ENCODE peak calls at places on chromosomes 2 and 18, in six cellular contexts. One of them, this sample, is unnamed.

GRCh38 chr2:75317316-75317715 is 118.0 kb upstream of the TACR1 start:
- DNase-seq in neural crest cell: no peak
- DNase-seq in GM12864: no peak
- DNase-seq in breast epithelium: no peak
- DNase-seq in heart right ventricle: no peak
- DNase-seq in testis: no peak
- DNase-seq in this sample: no peak

GRCh38 chr2:141411419-141411818 is 719.4 kb downstream of the LRP1B start:
- DNase-seq in neural crest cell: no peak
- DNase-seq in GM12864: no peak
- DNase-seq in breast epithelium: no peak
- DNase-seq in heart right ventricle: no peak
- DNase-seq in testis: no peak
- DNase-seq in this sample: no peak

GRCh38 chr2:31284107-31284506 is 50.2 kb downstream of the EHD3 start:
- DNase-seq in neural crest cell: no peak
- DNase-seq in GM12864: no peak
- DNase-seq in breast epithelium: no peak
- DNase-seq in heart right ventricle: no peak
- DNase-seq in testis: no peak
- DNase-seq in this sample: no peak

GRCh38 chr2:164558450-164558849 is 62.8 kb downstream of the GRB14 start:
- DNase-seq in neural crest cell: no peak
- DNase-seq in GM12864: no peak
- DNase-seq in breast epithelium: no peak
- DNase-seq in heart right ventricle: no peak
- DNase-seq in testis: no peak
- DNase-seq in this sample: no peak

GRCh38 chr2:140392824-140393223 is 1612.6 kb upstream of the NXPH2 start:
- DNase-seq in neural crest cell: no peak
- DNase-seq in GM12864: no peak
- DNase-seq in breast epithelium: no peak
- DNase-seq in heart right ventricle: no peak
- DNase-seq in testis: no peak
- DNase-seq in this sample: no peak

GRCh38 chr2:229884775-229885699 is 36.8 kb downstream of the TRIP12 start:
- DNase-seq in neural crest cell: no peak
- DNase-seq in GM12864: peak
- DNase-seq in breast epithelium: no peak
- DNase-seq in heart right ventricle: no peak
- DNase-seq in testis: no peak
- DNase-seq in this sample: peak

GRCh38 chr2:22912398-22912797 is 472.6 kb upstream of the KLHL29 start:
- DNase-seq in neural crest cell: no peak
- DNase-seq in GM12864: no peak
- DNase-seq in breast epithelium: no peak
- DNase-seq in heart right ventricle: no peak
- DNase-seq in testis: no peak
- DNase-seq in this sample: no peak

GRCh38 chr2:196140213-196140612 is 31.2 kb downstream of the STK17B start:
- DNase-seq in neural crest cell: no peak
- DNase-seq in GM12864: no peak
- DNase-seq in breast epithelium: no peak
- DNase-seq in heart right ventricle: no peak
- DNase-seq in testis: no peak
- DNase-seq in this sample: no peak

GRCh38 chr2:218002792-218003191 is at the start of gene TNS1:
- DNase-seq in neural crest cell: no peak
- DNase-seq in GM12864: no peak
- DNase-seq in breast epithelium: no peak
- DNase-seq in heart right ventricle: peak
- DNase-seq in testis: peak
- DNase-seq in this sample: no peak

GRCh38 chr2:112692496-112692911 is 28.3 kb upstream of the NT5DC4 start:
- DNase-seq in neural crest cell: no peak
- DNase-seq in GM12864: no peak
- DNase-seq in breast epithelium: no peak
- DNase-seq in heart right ventricle: no peak
- DNase-seq in testis: peak
- DNase-seq in this sample: peak

DNA sequence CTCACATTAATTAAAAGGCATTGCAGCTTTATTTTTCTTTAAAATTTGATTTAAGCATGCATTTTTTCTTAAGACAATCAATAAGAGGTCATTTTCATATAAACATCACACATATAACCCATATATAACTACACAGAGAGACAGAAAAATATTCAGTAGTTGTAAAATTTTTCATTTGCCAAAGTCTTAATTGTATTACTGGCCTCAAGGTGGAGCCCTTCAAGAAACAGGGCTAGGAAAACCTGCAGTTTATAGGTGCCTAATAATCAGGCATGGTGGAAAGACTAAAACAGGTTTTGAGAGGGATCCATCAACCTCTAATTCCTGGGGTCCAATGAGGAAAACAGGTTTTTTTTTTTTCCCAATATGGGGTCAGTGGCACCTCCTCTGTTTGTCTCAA is 71.3 kb upstream of the ZNF804A start:
- DNase-seq in neural crest cell: no peak
- DNase-seq in GM12864: no peak
- DNase-seq in breast epithelium: no peak
- DNase-seq in heart right ventricle: no peak
- DNase-seq in testis: no peak
- DNase-seq in this sample: no peak
- TF ChIP-seq CTCF in neural crest cell: no peak
- TF ChIP-seq CTCF in GM12864: no peak
- TF ChIP-seq CTCF in breast epithelium: no peak
- TF ChIP-seq CTCF in heart right ventricle: no peak
- TF ChIP-seq CTCF in testis: no peak
- TF ChIP-seq CTCF in this sample: peak

GRCh38 chr2:235116885-235117492 is 165.2 kb downstream of the SH3BP4 start:
- DNase-seq in neural crest cell: no peak
- DNase-seq in GM12864: no peak
- DNase-seq in breast epithelium: no peak
- DNase-seq in heart right ventricle: no peak
- DNase-seq in testis: no peak
- DNase-seq in this sample: peak
- TF ChIP-seq CTCF in neural crest cell: peak
- TF ChIP-seq CTCF in GM12864: peak
- TF ChIP-seq CTCF in breast epithelium: peak
- TF ChIP-seq CTCF in heart right ventricle: peak
- TF ChIP-seq CTCF in testis: peak
- TF ChIP-seq CTCF in this sample: peak

GRCh38 chr18:6482198-6482977 is 67.7 kb upstream of the L3MBTL4 start:
- DNase-seq in neural crest cell: peak
- DNase-seq in GM12864: peak
- DNase-seq in breast epithelium: no peak
- DNase-seq in heart right ventricle: peak
- DNase-seq in testis: peak
- DNase-seq in this sample: peak
- TF ChIP-seq CTCF in neural crest cell: peak
- TF ChIP-seq CTCF in GM12864: peak
- TF ChIP-seq CTCF in breast epithelium: peak
- TF ChIP-seq CTCF in heart right ventricle: peak
- TF ChIP-seq CTCF in testis: peak
- TF ChIP-seq CTCF in this sample: peak

GRCh38 chr2:96685592-96686459 is 43.3 kb downstream of the FER1L5 start:
- DNase-seq in neural crest cell: no peak
- DNase-seq in GM12864: no peak
- DNase-seq in breast epithelium: no peak
- DNase-seq in heart right ventricle: no peak
- DNase-seq in testis: no peak
- DNase-seq in this sample: no peak
- TF ChIP-seq CTCF in neural crest cell: no peak
- TF ChIP-seq CTCF in GM12864: no peak
- TF ChIP-seq CTCF in breast epithelium: no peak
- TF ChIP-seq CTCF in heart right ventricle: no peak
- TF ChIP-seq CTCF in testis: no peak
- TF ChIP-seq CTCF in this sample: no peak

GRCh38 chr2:108719149-108720044 is at the start of gene RANBP2:
- DNase-seq in neural crest cell: peak
- DNase-seq in GM12864: peak
- DNase-seq in breast epithelium: peak
- DNase-seq in heart right ventricle: peak
- DNase-seq in testis: peak
- DNase-seq in this sample: peak
- TF ChIP-seq CTCF in neural crest cell: no peak
- TF ChIP-seq CTCF in GM12864: no peak
- TF ChIP-seq CTCF in breast epithelium: no peak
- TF ChIP-seq CTCF in heart right ventricle: no peak
- TF ChIP-seq CTCF in testis: peak
- TF ChIP-seq CTCF in this sample: no peak

DNA sequence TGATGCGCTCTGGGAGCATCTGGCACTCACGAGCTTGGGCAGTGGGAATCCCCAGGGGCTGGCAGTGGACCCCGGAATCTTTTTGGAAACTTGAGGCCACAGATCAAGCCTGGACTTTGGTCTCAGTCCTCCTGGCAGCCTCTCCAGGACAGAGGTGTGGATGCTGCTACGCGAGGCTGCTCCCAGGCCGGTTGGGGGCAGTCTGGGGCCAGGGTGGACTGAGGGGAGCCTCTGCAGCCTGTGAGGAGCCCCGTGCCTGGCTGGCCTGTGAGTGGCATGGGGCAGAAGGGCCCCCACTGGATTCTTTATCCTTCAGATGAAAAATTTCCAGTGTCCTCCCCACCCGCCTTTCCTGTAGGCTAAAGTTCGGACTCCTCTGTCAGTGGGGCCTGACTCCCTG is 12.7 kb upstream of the DES start:
- DNase-seq in neural crest cell: no peak
- DNase-seq in GM12864: no peak
- DNase-seq in breast epithelium: no peak
- DNase-seq in heart right ventricle: peak
- DNase-seq in testis: no peak
- DNase-seq in this sample: no peak
- TF ChIP-seq CTCF in neural crest cell: no peak
- TF ChIP-seq CTCF in GM12864: no peak
- TF ChIP-seq CTCF in breast epithelium: no peak
- TF ChIP-seq CTCF in heart right ventricle: peak
- TF ChIP-seq CTCF in testis: no peak
- TF ChIP-seq CTCF in this sample: no peak

GRCh38 chr18:74598350-74599001 is 806 bp downstream of the ZNF407 start:
- DNase-seq in neural crest cell: peak
- DNase-seq in GM12864: peak
- DNase-seq in breast epithelium: peak
- DNase-seq in heart right ventricle: peak
- DNase-seq in testis: peak
- DNase-seq in this sample: peak
- TF ChIP-seq CTCF in neural crest cell: peak
- TF ChIP-seq CTCF in GM12864: peak
- TF ChIP-seq CTCF in breast epithelium: no peak
- TF ChIP-seq CTCF in heart right ventricle: peak
- TF ChIP-seq CTCF in testis: no peak
- TF ChIP-seq CTCF in this sample: peak